ENCODE peak calls at places on chromosomes 13 and 19, in six cellular contexts. R is endodermal cell; Y is PC-3; E is CD8-positive, alpha-beta T cell; S is tibial nerve; B is neural progenitor cell. G is an unnamed sample. For H3K36me3 and H3K4me1, the result is how much of the 10 kb centered on the place peaks cover.

GRCh38 chr19:53908106-53908932 is 759 bp upstream of the CACNG7 start:
- DNase-seq in E (no peak), R (peak), B (peak), Y (peak), S (no peak), G (no peak)

GRCh38 chr19:52070496-52070895 is 21.9 kb upstream of the ZNF432 start:
- DNase-seq in S (no peak), E (no peak), Y (peak), B (no peak), R (no peak), G (no peak)

GRCh38 chr13:53254495-53254894 is 225.9 kb downstream of the OLFM4 start:
- DNase-seq in B (peak), S (no peak), E (no peak), R (peak), Y (no peak), G (no peak)

GRCh38 chr19:48818234-48818823 is 7.5 kb upstream of the BCAT2 start:
- DNase-seq in E (no peak), R (no peak), Y (no peak), S (no peak), B (no peak), G (no peak)

GRCh38 chr13:34964558-34964957 is 22.5 kb downstream of the NBEA start:
- DNase-seq in B (no peak), E (no peak), Y (no peak), S (no peak), R (no peak), G (no peak)

GRCh38 chr13:21079761-21080730 is 18.7 kb upstream of the LATS2 start:
- DNase-seq in S (no peak), Y (peak), B (no peak), R (no peak), E (no peak), G (no peak)

GRCh38 chr19:5149508-5149907 is 180.6 kb downstream of the KDM4B start:
- DNase-seq in S (no peak), R (no peak), Y (no peak), E (no peak), B (no peak), G (no peak)

GRCh38 chr13:76707360-76707759 is 178.8 kb downstream of the KCTD12 start:
- DNase-seq in E (no peak), Y (no peak), B (no peak), R (no peak), S (no peak), G (no peak)

GRCh38 chr13:50161052-50161451 is 145.8 kb downstream of the KCNRG start:
- DNase-seq in Y (peak), B (no peak), R (no peak), S (no peak), E (no peak), G (no peak)

GRCh38 chr19:4908781-4909171 is 525 bp upstream of the UHRF1 start:
- DNase-seq in E (no peak), Y (no peak), S (no peak), R (peak), B (no peak), G (no peak)

GRCh38 chr13:20191902-20192469 is 752 bp downstream of the GJB2 start:
- DNase-seq in Y (peak), R (peak), S (no peak), E (no peak), B (peak), G (no peak)

GRCh38 chr19:18901503-18901890 is 5.5 kb upstream of the CERS1 start:
- DNase-seq in B (no peak), E (no peak), Y (no peak), R (no peak), S (no peak), G (no peak)

GRCh38 chr13:28658539-28658795 is 463 bp upstream of the POMP start:
- DNase-seq in B (no peak), S (no peak), E (no peak), R (no peak), Y (no peak), G (no peak)

GRCh38 chr13:43528992-43529391 is 257.8 kb downstream of the ENOX1 start:
- DNase-seq in B (no peak), E (no peak), S (no peak), R (no peak), Y (no peak), G (no peak)

GRCh38 chr13:33761744-33762143 is 56.2 kb upstream of the RFC3 start:
- DNase-seq in S (no peak), Y (peak), R (peak), B (peak), E (no peak), G (no peak)

GRCh38 chr13:36131215-36131930 is at the start of gene DCLK1:
- DNase-seq in B (peak), S (peak), Y (no peak), E (no peak), R (peak), G (no peak)

GRCh38 chr13:77009011-77009410 is 17.1 kb downstream of the CLN5 start:
- DNase-seq in S (no peak), E (no peak), R (no peak), Y (no peak), B (no peak), G (no peak)

GRCh38 chr13:97724450-97724849 is 229.0 kb upstream of the IPO5 start:
- DNase-seq in B (no peak), R (no peak), Y (no peak), S (no peak), E (no peak), G (no peak)

GRCh38 chr13:76882431-76882830 is 3.8 kb downstream of the KCTD12 start:
- DNase-seq in E (no peak), R (no peak), S (no peak), B (no peak), Y (no peak), G (no peak)

GRCh38 chr13:61954092-61954491 is 538.4 kb upstream of the PCDH20 start:
- DNase-seq in R (no peak), B (peak), Y (peak), S (no peak), E (no peak), G (no peak)

GRCh38 chr19:57672466-57672865 is 3.7 kb downstream of the ZSCAN4 start:
- DNase-seq in S (no peak), B (no peak), E (no peak), Y (no peak), R (no peak), G (no peak)

GRCh38 chr19:48737360-48737998 is 2.9 kb downstream of the RASIP1 start:
- DNase-seq in Y (no peak), B (peak), S (no peak), E (no peak), R (peak), G (no peak)

GRCh38 chr19:54164369-54165068 is 5.0 kb upstream of the LENG1 start:
- DNase-seq in Y (peak), S (no peak), E (peak), R (peak), B (peak), G (peak)

GRCh38 chr13:20182231-20182846 is 10.4 kb downstream of the GJB2 start:
- DNase-seq in Y (peak), B (peak), S (no peak), E (no peak), R (peak), G (peak)

GRCh38 chr13:93797463-93797862 is 570.9 kb downstream of the GPC6 start:
- DNase-seq in E (no peak), R (no peak), S (no peak), Y (no peak), B (no peak), G (no peak)

GRCh38 chr19:6138066-6138465 is 2.6 kb downstream of the ACSBG2 start:
- DNase-seq in Y (no peak), B (no peak), E (no peak), R (no peak), S (no peak), G (no peak)

GRCh38 chr19:49557641-49558325 is 22.6 kb downstream of the NOSIP start:
- DNase-seq in Y (no peak), B (no peak), E (no peak), S (no peak), R (no peak), G (no peak)

GRCh38 chr19:4505570-4506448 is 12.5 kb downstream of the PLIN4 start:
- DNase-seq in Y (no peak), R (no peak), E (no peak), B (no peak), S (no peak), G (no peak)

GRCh38 chr13:33953781-33954180 is 135.8 kb downstream of the RFC3 start:
- DNase-seq in S (no peak), R (no peak), B (no peak), Y (no peak), E (no peak), G (no peak)

GRCh38 chr13:29143864-29144263 is 323.7 kb downstream of the MTUS2 start:
- DNase-seq in E (no peak), R (no peak), S (no peak), Y (no peak), B (no peak), G (no peak)

GRCh38 chr13:62625214-62625613 is 1209.6 kb upstream of the PCDH20 start:
- DNase-seq in B (no peak), E (no peak), Y (no peak), S (no peak), R (no peak), G (no peak)

GRCh38 chr19:49165111-49165750 is 7.6 kb downstream of the TRPM4 start:
- DNase-seq in E (no peak), Y (peak), S (no peak), R (no peak), B (no peak), G (no peak)

GRCh38 chr19:44566984-44567383 is 37.5 kb upstream of the CEACAM20 start:
- DNase-seq in B (no peak), Y (no peak), S (no peak), R (no peak), E (no peak), G (no peak)

GRCh38 chr19:47280183-47280797 is 5.6 kb downstream of the INAFM1 start:
- DNase-seq in Y (peak), B (peak), S (no peak), R (peak), E (no peak), G (peak)

DNA sequence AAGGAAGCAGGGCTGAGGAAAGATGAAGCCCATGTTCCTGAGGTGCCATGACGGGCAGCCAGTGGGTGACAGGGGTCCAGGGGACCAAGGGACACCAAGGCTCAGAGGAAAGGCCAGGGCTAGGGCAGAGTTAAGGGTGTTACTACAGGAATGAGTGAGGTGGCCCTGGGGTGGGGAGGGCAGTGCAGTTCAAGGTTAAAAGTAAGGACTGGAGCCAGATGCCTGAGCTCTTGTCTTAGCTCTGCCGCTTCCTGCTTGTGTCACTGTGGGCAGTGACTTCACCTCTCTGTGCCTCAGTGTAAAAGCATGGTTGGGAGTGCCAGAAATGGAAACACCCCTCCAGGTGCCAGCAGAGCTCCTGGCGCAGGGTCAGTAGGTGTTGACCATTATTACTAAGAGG is 4.9 kb upstream of the ETV2 start:
- DNase-seq in S (no peak), R (no peak), E (no peak), Y (no peak), B (no peak), G (no peak)
- H3K36me3 ChIP-seq in S (half or more), R (under half), E (under half), Y (under half), B (under half), G (under half)

GRCh38 chr19:35249848-35250711 is 1.3 kb downstream of the LSR start:
- DNase-seq in R (peak), Y (no peak), E (no peak), B (no peak), S (no peak), G (no peak)
- H3K4me3 ChIP-seq in R (peak), Y (peak), E (peak), B (peak), S (peak), G (peak)

GRCh38 chr13:54361460-54361859 is 1332.8 kb downstream of the OLFM4 start:
- DNase-seq in E (no peak), R (no peak), B (no peak), Y (no peak), S (no peak), G (no peak)
- H3K4me1 ChIP-seq in E (under half), R (under half), B (under half), Y (under half), S (under half), G (under half)

GRCh38 chr19:37803250-37803854 is 24.0 kb upstream of the ZNF573 start:
- DNase-seq in R (no peak), S (no peak), B (no peak), E (no peak), Y (no peak), G (no peak)
- H3K36me3 ChIP-seq in R (under half), S (under half), B (under half), E (under half), Y (under half), G (under half)

GRCh38 chr19:33208371-33208770 is 14.2 kb downstream of the LRP3 start:
- DNase-seq in R (no peak), Y (no peak), S (no peak), E (no peak), B (no peak), G (no peak)

GRCh38 chr19:33210266-33210940 is 15.2 kb downstream of the SLC7A10 start:
- DNase-seq in Y (no peak), S (no peak), E (no peak), R (no peak), B (no peak), G (no peak)

GRCh38 chr19:33207903-33208302 is 13.8 kb downstream of the LRP3 start:
- DNase-seq in S (no peak), B (no peak), Y (no peak), E (no peak), R (no peak), G (no peak)

GRCh38 chr19:33208904-33209843 is 15.0 kb downstream of the LRP3 start:
- DNase-seq in E (no peak), S (no peak), R (no peak), B (no peak), Y (no peak), G (no peak)

DNA sequence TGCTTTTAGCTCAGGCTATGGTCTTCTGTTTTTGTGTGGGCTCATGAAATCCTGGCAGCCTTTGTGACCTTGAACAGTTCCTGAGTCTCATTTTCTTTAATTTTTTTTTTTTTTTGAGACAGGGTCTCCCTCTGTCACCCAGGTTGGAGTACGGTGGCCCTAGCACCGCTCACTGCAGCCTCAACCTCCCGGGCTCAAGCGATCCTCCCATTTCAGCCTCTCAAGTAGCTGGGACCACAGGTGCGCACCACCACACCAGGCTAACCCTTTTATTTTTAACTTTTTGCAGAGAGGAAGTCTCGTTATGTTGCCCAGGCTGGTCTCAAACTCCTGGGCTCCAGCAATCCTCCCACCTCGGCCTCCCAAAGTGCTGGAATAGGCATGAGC is 15.7 kb downstream of the LRP3 start:
- DNase-seq in R (no peak), B (no peak), S (no peak), Y (no peak), E (no peak), G (no peak)
- H3K4me3 ChIP-seq in R (no peak), B (no peak), S (no peak), Y (no peak), E (no peak), G (no peak)

DNA sequence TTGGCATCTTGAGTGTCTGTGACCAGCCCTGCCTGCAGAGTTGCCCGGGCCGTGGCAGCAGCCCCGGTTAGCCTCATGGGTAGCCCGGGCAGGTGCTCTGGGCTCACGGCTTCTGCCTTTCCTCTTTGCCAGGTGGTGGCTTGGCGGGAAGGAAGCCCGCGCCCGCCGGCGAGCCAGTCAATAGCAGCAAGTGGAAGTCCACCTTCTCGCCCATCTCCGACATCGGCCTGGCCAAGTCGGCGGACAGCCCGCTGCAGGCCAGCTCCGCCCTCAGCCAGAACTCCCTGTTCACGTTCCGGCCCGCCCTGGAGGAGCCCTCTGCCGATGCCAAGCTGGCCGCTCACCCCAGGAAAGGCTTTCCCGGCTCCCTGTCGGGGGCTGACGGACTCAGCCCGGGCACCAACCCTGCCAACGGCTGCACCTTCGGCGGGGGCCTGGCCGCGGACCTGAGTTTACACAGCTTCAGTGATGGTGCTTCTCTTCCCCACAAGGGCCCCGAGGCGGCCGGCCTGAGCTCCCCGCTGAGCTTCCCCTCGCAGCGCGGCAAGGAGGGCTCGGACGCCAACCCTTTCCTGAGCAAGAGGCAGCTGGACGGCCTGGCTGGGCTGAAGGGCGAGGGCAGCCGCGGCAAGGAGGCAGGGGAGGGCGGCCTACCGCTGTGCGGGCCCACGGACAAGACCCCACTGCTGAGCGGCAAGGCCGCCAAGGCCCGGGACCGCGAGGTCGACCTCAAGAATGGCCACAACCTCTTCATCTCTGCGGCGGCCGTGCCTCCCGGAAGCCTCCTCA is 9.9 kb downstream of the PLEKHJ1 start:
- DNase-seq in S (no peak), R (no peak), E (no peak), B (no peak), Y (no peak), G (no peak)
- H3K4me1 ChIP-seq in S (under half), R (under half), E (under half), B (under half), Y (under half), G (under half)

DNA sequence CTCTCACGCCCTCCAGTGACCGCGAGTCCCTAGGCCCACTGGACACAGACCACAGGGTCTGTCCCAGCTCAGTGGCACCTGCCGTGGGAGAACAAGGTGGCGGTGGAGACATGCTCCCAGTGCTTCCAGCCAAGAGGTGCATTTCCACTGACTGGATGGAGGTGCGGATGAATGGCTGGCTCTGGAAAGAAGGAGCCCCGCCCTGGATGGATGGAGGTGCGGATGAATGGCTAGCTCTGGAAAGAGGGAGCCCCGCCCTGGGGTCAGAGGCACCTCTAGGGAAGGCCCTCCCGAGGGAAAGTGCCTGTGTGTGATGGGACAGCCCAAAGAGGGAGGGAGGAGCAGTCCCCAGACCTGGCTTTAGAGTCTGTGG is 32.0 kb downstream of the NAXD start:
- DNase-seq in B (no peak), R (peak), S (no peak), E (no peak), Y (no peak), G (no peak)
- H3K36me3 ChIP-seq in B (under half), R (under half), S (half or more), E (under half), Y (under half), G (under half)

G was measured in CD8-positive, alpha-beta memory T cell.